ENCODE peak calls at places on chromosomes 3 and 15, in five cellular contexts. E is iPS-NIHi11, X is fibroblast of the aortic adventitia, P is DMS153, K is activated B cell treated with CpG ODN at 0.5 μM for 24 hours. Y is an unnamed sample.

GRCh38 chr15:94036156-94036555 is 195.2 kb upstream of the MCTP2 start:
- DNase-seq in E (no peak), X (no peak), P (no peak), K (no peak), Y (no peak)

GRCh38 chr15:34726407-34727100 is 28.2 kb downstream of the GJD2 start:
- DNase-seq in E (no peak), X (peak; percentile 15), P (no peak), K (no peak), Y (no peak)

GRCh38 chr3:115550285-115550741 is 73.0 kb upstream of the GAP43 start:
- DNase-seq in E (no peak), X (peak; percentile 81), P (no peak), K (no peak), Y (no peak)

GRCh38 chr3:184335661-184336483 is 1.5 kb upstream of the FAM131A start:
- DNase-seq in E (peak; percentile 91), X (peak; percentile 75), P (peak; percentile 38), K (peak; percentile 92), Y (peak; percentile 94)

GRCh38 chr3:85726241-85726640 is 767.5 kb downstream of the CADM2 start:
- DNase-seq in E (no peak), X (no peak), P (no peak), K (no peak), Y (no peak)

GRCh38 chr3:186107148-186108105 is 1.5 kb downstream of the ETV5 start:
- DNase-seq in E (peak; percentile 73), X (peak; percentile 72), P (peak; percentile 40), K (peak; percentile 46), Y (peak; percentile 90)

GRCh38 chr3:133472889-133473288 is 73.0 kb downstream of the BFSP2 start:
- DNase-seq in E (no peak), X (no peak), P (no peak), K (no peak), Y (no peak)

GRCh38 chr15:37789392-37789776 is 145.1 kb upstream of the TMCO5A start:
- DNase-seq in E (no peak), X (no peak), P (no peak), K (no peak), Y (no peak)

GRCh38 chr15:67755264-67755663 is 70.0 kb upstream of the SKOR1 start:
- DNase-seq in E (no peak), X (no peak), P (no peak), K (no peak), Y (no peak)

GRCh38 chr3:124859025-124859424 is 28.1 kb downstream of the ITGB5 start:
- DNase-seq in E (no peak), X (peak; percentile 59), P (no peak), K (no peak), Y (peak; percentile 76)

GRCh38 chr3:179852117-179852886 is 184.4 kb downstream of the PEX5L start:
- DNase-seq in E (peak; percentile 19), X (peak; percentile 45), P (no peak), K (no peak), Y (no peak)

GRCh38 chr15:29242466-29243242 is 27.0 kb downstream of the NSMCE3 start:
- DNase-seq in E (peak; percentile 28), X (peak; percentile 2), P (no peak), K (no peak), Y (peak; percentile 61)

GRCh38 chr15:49313650-49314049 is 109.4 kb upstream of the FGF7 start:
- DNase-seq in E (no peak), X (peak; percentile 87), P (no peak), K (no peak), Y (no peak)

GRCh38 chr3:175005193-175005592 is 146.1 kb downstream of the NAALADL2 start:
- DNase-seq in E (no peak), X (no peak), P (peak; percentile 13), K (no peak), Y (no peak)

GRCh38 chr3:184805351-184806038 is 6.5 kb upstream of the VPS8 start:
- DNase-seq in E (no peak), X (peak; percentile 29), P (peak; percentile 78), K (no peak), Y (no peak)

Y was measured in islet precursor cell.